ENCODE peak calls at places on chromosomes 11 and 22, in seven cellular contexts. S is fibroblast of pulmonary artery, P is GM12864, Q is lower lobe of right lung, W is neural progenitor cell, X is fibroblast of the aortic adventitia, F is choroid plexus epithelial cell. V is an unnamed sample.
A peak's percentile ranks its signal among the peaks of the same experiment; 100 is the strongest.

GRCh38 chr22:19996694-19997384 is 19.8 kb downstream of the ARVCF start:
- DNase-seq in S (no peak), P (no peak), Q (no peak), W (no peak), X (peak; percentile 12), F (no peak), V (no peak)

GRCh38 chr11:10857604-10858504 is at the start of gene ZBED5:
- DNase-seq in S (peak; percentile 98), P (peak; percentile 95), Q (peak; percentile 97), W (peak; percentile 99), X (peak; percentile 97), F (peak; percentile 98), V (peak; percentile 91)

GRCh38 chr22:50176850-50177536 is 6.5 kb downstream of the PANX2 start:
- DNase-seq in S (no peak), P (no peak), Q (peak; percentile 42), W (no peak), X (no peak), F (no peak), V (no peak)

GRCh38 chr22:23380230-23380573 is 199.9 kb downstream of the IGLL1 start:
- DNase-seq in S (no peak), P (no peak), Q (no peak), W (no peak), X (no peak), F (peak; percentile 20), V (no peak)

GRCh38 chr11:128299132-128299726 is 288.1 kb downstream of the ETS1 start:
- DNase-seq in S (peak; percentile 24), P (no peak), Q (no peak), W (no peak), X (peak; percentile 51), F (peak; percentile 91), V (peak; percentile 77)

GRCh38 chr22:43253839-43254238 is 66.9 kb upstream of the TTLL12 start:
- DNase-seq in S (no peak), P (no peak), Q (no peak), W (no peak), X (no peak), F (no peak), V (no peak)

GRCh38 chr11:130115218-130115617 is 44.4 kb upstream of the ST14 start:
- DNase-seq in S (peak; percentile 67), P (no peak), Q (no peak), W (no peak), X (peak; percentile 72), F (peak; percentile 80), V (peak; percentile 43)

GRCh38 chr11:60870276-60870675 is 2.9 kb downstream of the ZP1 start:
- DNase-seq in S (no peak), P (no peak), Q (peak; percentile 14), W (peak; percentile 11), X (no peak), F (no peak), V (no peak)

GRCh38 chr11:128179049-128179448 is 408.3 kb downstream of the ETS1 start:
- DNase-seq in S (no peak), P (no peak), Q (no peak), W (no peak), X (no peak), F (no peak), V (no peak)

GRCh38 chr11:82663535-82663934 is 70.1 kb downstream of the FAM181B start:
- DNase-seq in S (no peak), P (no peak), Q (no peak), W (no peak), X (no peak), F (no peak), V (no peak)

GRCh38 chr11:2826679-2827056 is 58.9 kb downstream of the CDKN1C start:
- DNase-seq in S (no peak), P (no peak), Q (no peak), W (no peak), X (no peak), F (no peak), V (no peak)

GRCh38 chr11:32374261-32374711 is 61.1 kb downstream of the WT1 start:
- DNase-seq in S (peak; percentile 49), P (peak; percentile 4), Q (no peak), W (peak; percentile 67), X (no peak), F (peak; percentile 46), V (no peak)

GRCh38 chr22:20799449-20799848 is 25.5 kb downstream of the SERPIND1 start:
- DNase-seq in S (no peak), P (no peak), Q (no peak), W (no peak), X (no peak), F (no peak), V (no peak)

GRCh38 chr11:107898270-107898669 is 30.0 kb upstream of the RAB39A start:
- DNase-seq in S (peak; percentile 72), P (peak; percentile 8), Q (no peak), W (peak; percentile 44), X (peak; percentile 74), F (peak; percentile 85), V (no peak)

GRCh38 chr11:1837171-1838076 is 1.4 kb upstream of the TNNI2 start:
- DNase-seq in S (peak; percentile 59), P (peak; percentile 39), Q (peak; percentile 74), W (peak; percentile 93), X (peak; percentile 49), F (peak; percentile 62), V (no peak)

GRCh38 chr22:25013634-25014033 is 61.1 kb downstream of the KIAA1671 start:
- DNase-seq in S (no peak), P (no peak), Q (no peak), W (no peak), X (no peak), F (no peak), V (no peak)

GRCh38 chr11:46727952-46728658 is 9.1 kb downstream of the F2 start:
- DNase-seq in S (no peak), P (no peak), Q (peak; percentile 30), W (no peak), X (no peak), F (no peak), V (no peak)

GRCh38 chr11:64268028-64268686 is 16.3 kb downstream of the BAD start:
- DNase-seq in S (peak; percentile 23), P (no peak), Q (no peak), W (no peak), X (no peak), F (no peak), V (no peak)

GRCh38 chr11:64265176-64266160 is 14.1 kb downstream of the PLCB3 start:
- DNase-seq in S (no peak), P (no peak), Q (no peak), W (no peak), X (no peak), F (no peak), V (no peak)

GRCh38 chr11:64268687-64269379 is 15.6 kb downstream of the BAD start:
- DNase-seq in S (peak; percentile 83), P (no peak), Q (peak; percentile 84), W (peak; percentile 43), X (peak; percentile 86), F (peak; percentile 60), V (no peak)

GRCh38 chr11:64266339-64266738 is 15.0 kb downstream of the PLCB3 start:
- DNase-seq in S (peak; percentile 20), P (no peak), Q (no peak), W (no peak), X (no peak), F (no peak), V (no peak)

GRCh38 chr11:64267207-64267945 is 16.0 kb downstream of the PLCB3 start:
- DNase-seq in S (peak; percentile 25), P (no peak), Q (no peak), W (no peak), X (peak; percentile 39), F (no peak), V (no peak)
- TF ChIP-seq CTCF in S (no peak), P (no peak), Q (no peak), W (no peak), X (no peak), F (no peak), V (no peak)

DNA sequence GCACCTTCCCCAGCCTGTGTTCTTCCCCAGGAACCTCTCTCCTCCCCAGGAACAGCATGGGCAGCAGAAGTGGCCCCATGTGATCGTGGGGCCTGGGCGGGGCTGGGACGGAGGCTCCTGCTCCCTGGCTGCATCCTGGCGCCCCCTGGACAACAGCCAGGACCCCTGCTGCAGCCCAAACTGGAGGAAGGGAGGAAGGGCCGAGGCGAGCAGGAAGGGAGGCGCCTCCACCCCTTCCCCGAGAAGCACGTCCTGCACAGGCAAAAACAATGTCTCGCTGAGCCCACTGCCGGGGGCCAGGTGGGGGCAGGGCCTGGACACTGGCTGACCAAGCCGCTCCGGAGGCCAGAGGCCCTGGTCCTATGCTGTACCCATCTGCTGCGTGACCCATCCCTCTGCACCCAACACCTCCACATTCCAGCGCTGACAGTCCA is 15.0 kb upstream of the MFNG start:
- DNase-seq in S (peak; percentile 43), P (no peak), Q (no peak), W (no peak), X (no peak), F (peak; percentile 57), V (no peak)
- H3K4me3 ChIP-seq in S (no peak overlapping the region), P (no peak overlapping the region), Q (peak overlapping the region; percentile 18), W (no peak overlapping the region), X (no peak overlapping the region), F (no peak overlapping the region), V (no peak overlapping the region)

GRCh38 chr11:119030329-119031047 is at the start of gene SLC37A4:
- DNase-seq in S (peak; percentile 98), P (peak; percentile 96), Q (peak; percentile 100), W (peak; percentile 99), X (peak; percentile 97), F (peak; percentile 99), V (peak; percentile 95)
- TF ChIP-seq CTCF in S (no peak), P (no peak), Q (peak; percentile 88), W (no peak), X (peak; percentile 92), F (no peak), V (no peak)

GRCh38 chr11:69169479-69169878 is 13.7 kb downstream of the SMIM38 start:
- DNase-seq in S (no peak), P (no peak), Q (no peak), W (no peak), X (no peak), F (no peak), V (no peak)

GRCh38 chr11:69166186-69167115 is 10.7 kb downstream of the SMIM38 start:
- DNase-seq in S (peak; percentile 75), P (peak; percentile 67), Q (no peak), W (peak; percentile 34), X (peak; percentile 74), F (peak; percentile 92), V (peak; percentile 58)

GRCh38 chr11:69167916-69168691 is 12.4 kb downstream of the SMIM38 start:
- DNase-seq in S (peak; percentile 24), P (no peak), Q (no peak), W (no peak), X (peak; percentile 14), F (peak; percentile 35), V (no peak)

GRCh38 chr11:69165775-69166174 is 10.0 kb downstream of the SMIM38 start:
- DNase-seq in S (no peak), P (no peak), Q (no peak), W (no peak), X (no peak), F (no peak), V (no peak)

DNA sequence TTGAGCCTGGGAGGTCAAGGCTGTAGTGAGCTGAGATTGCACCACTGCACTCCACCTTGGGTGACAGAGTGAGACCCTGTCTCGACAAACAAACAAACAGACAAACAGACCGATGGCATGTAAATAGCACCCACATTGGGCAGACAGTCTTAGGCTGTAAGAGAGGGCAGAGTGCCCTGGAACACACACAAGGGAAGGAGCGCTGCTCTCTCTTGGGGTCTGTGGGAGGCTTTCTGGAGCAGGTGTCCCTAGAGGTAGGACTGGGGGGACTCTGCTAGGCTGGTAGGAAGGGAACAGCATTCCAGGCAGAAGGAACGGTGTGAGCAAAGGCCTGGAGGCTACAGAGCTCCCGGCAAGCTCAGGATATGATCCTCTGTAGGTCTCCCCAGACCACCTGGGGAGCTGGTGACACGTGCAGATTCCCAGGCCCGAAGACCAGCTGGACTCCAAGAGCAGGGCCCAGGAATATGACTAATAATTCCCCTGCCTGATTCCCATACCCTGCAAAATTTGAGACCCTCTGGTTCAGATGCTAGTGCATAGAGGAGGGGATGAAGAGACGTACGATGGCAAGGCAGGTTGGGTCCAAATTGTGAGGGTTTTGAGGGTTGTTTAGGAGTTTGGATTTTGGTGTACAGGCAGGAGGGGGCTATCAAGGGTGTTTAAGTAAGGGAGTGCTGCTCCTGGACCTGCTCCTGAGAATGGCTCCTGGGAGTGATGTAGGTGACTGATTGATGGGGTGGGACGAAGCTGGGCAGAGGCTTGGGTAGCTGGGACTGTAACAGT is 11.6 kb downstream of the SMIM38 start:
- DNase-seq in S (no peak), P (no peak), Q (no peak), W (no peak), X (no peak), F (no peak), V (no peak)
- H3K4me3 ChIP-seq in S (no peak overlapping the region), P (no peak overlapping the region), Q (no peak overlapping the region), W (no peak overlapping the region), X (no peak overlapping the region), F (no peak overlapping the region), V (no peak overlapping the region)